ENCODE peak calls at places on chromosomes 3 and 15, in five cellular contexts. T is RWPE2; S is Calu3; I is heart right ventricle; M is activated CD4-positive, alpha-beta T cell treated with anti-CD3 and anti-CD28 coated beads, Interleukin-2, amount 50 U/mL, for 48 hours. G is an unnamed sample.

GRCh38 chr3:194494951-194495374 is 8.2 kb upstream of the ATP13A3 start:
- DNase-seq in S (no peak), T (no peak), M (no peak), I (no peak), G (no peak)

GRCh38 chr3:123476967-123477750 is 28.3 kb upstream of the ADCY5 start:
- DNase-seq in S (no peak), M (no peak), T (no peak), I (no peak), G (no peak)

GRCh38 chr3:19898725-19899124 is 35.3 kb downstream of the EFHB start:
- DNase-seq in I (no peak), M (no peak), S (no peak), T (no peak), G (no peak)

GRCh38 chr15:69457304-69458280 is 5.0 kb downstream of the RPLP1 start:
- DNase-seq in S (no peak), T (no peak), M (no peak), I (no peak), G (no peak)

GRCh38 chr3:170689218-170689874 is 103.5 kb upstream of the SLC7A14 start:
- DNase-seq in M (no peak), I (no peak), S (peak; percentile 44), T (peak; percentile 85), G (no peak)

GRCh38 chr3:183328823-183329222 is 75.8 kb downstream of the B3GNT5 start:
- DNase-seq in I (no peak), M (no peak), T (no peak), S (no peak), G (no peak)

GRCh38 chr15:80991446-80991845 is 1.8 kb upstream of the MESD start:
- DNase-seq in I (peak; percentile 32), S (peak; percentile 13), T (no peak), M (no peak), G (peak; percentile 22)

GRCh38 chr3:43997788-43998373 is 243.8 kb upstream of the TOPAZ1 start:
- DNase-seq in T (peak; percentile 44), S (no peak), M (peak; percentile 25), I (no peak), G (peak; percentile 24)

GRCh38 chr15:38843736-38844590 is 279.3 kb upstream of the RASGRP1 start:
- DNase-seq in M (no peak), S (no peak), I (no peak), T (no peak), G (no peak)

GRCh38 chr3:141261472-141262171 is 30.0 kb downstream of the PXYLP1 start:
- DNase-seq in T (no peak), S (no peak), M (peak; percentile 48), I (no peak), G (no peak)

GRCh38 chr3:160038862-160039562 is 50.4 kb downstream of the IL12A start:
- DNase-seq in T (no peak), I (peak; percentile 15), M (no peak), S (peak; percentile 74), G (peak; percentile 21)

GRCh38 chr3:13451301-13451673 is 28.8 kb upstream of the HDAC11 start:
- DNase-seq in M (peak; percentile 40), T (no peak), I (no peak), S (no peak), G (peak; percentile 40)

GRCh38 chr3:155102329-155102728 is 22.2 kb downstream of the MME start:
- DNase-seq in T (no peak), M (no peak), I (no peak), S (no peak), G (no peak)

GRCh38 chr15:66912001-66912400 is 153.4 kb upstream of the SMAD3 start:
- DNase-seq in S (no peak), T (peak; percentile 12), I (no peak), M (peak; percentile 10), G (no peak)

GRCh38 chr15:44598892-44599291 is 61.9 kb downstream of the EIF3J start:
- DNase-seq in M (no peak), T (no peak), S (no peak), I (no peak), G (no peak)

GRCh38 chr3:187079090-187080022 is 59.9 kb downstream of the RPL39L start:
- DNase-seq in T (no peak), S (no peak), I (no peak), M (no peak), G (no peak)

GRCh38 chr15:91055548-91056331 is 33.3 kb upstream of the VPS33B start:
- DNase-seq in M (peak; percentile 57), T (no peak), S (peak; percentile 81), I (peak; percentile 15), G (peak; percentile 42)

GRCh38 chr15:66721954-66722353 is 19.9 kb downstream of the SMAD6 start:
- DNase-seq in S (no peak), I (no peak), M (no peak), T (no peak), G (no peak)

GRCh38 chr15:24966364-24967103 is 11.7 kb downstream of the SNRPN start:
- DNase-seq in M (no peak), T (no peak), S (no peak), I (no peak), G (no peak)

G was measured in stimulated activated naive CD8-positive, alpha-beta T cell treated with anti-CD3 and anti-CD28 coated beads, Interleukin-15, Interleukin-2, amounts not matched to agents 100 U/mL and 50 U/mL, for 24 hours.